ENCODE peak calls at places on chromosomes 11 and 22, in seven cellular contexts. Q is choroid plexus epithelial cell, I is mesothelial cell of epicardium, B is cardiac muscle cell, X is H9, E is upper lobe of left lung, D is dorsolateral prefrontal cortex. K is an unnamed sample.
A peak's percentile ranks its signal among the peaks of the same experiment; 100 is the strongest.

GRCh38 chr11:46669606-46670243 is 30.7 kb downstream of the ARHGAP1 start:
- DNase-seq in Q (peak; percentile 56), I (no peak), E (no peak), B (no peak), D (no peak), X (no peak), K (no peak)

GRCh38 chr22:20533095-20533878 is 25.9 kb downstream of the MED15 start:
- DNase-seq in I (no peak), E (no peak), B (no peak), X (no peak), D (no peak), Q (no peak), K (no peak)

GRCh38 chr11:84969103-84969502 is 658.0 kb downstream of the DLG2 start:
- DNase-seq in Q (peak; percentile 28), D (no peak), X (no peak), I (no peak), B (peak; percentile 2), E (no peak), K (no peak)

GRCh38 chr11:64060861-64061444 is 25.2 kb downstream of the FLRT1 start:
- DNase-seq in I (no peak), B (peak; percentile 38), X (peak; percentile 73), E (peak; percentile 44), Q (peak; percentile 12), D (peak; percentile 67), K (peak; percentile 91)

GRCh38 chr11:95832763-95833162 is 42.5 kb downstream of the CEP57 start:
- DNase-seq in X (no peak), Q (peak; percentile 75), I (no peak), E (no peak), B (peak; percentile 6), D (no peak), K (no peak)

GRCh38 chr22:35914665-35915476 is 113.8 kb downstream of the RBFOX2 start:
- DNase-seq in Q (peak; percentile 95), B (peak; percentile 91), I (peak; percentile 42), D (no peak), X (peak; percentile 88), E (peak; percentile 79), K (no peak)

GRCh38 chr11:95512682-95513081 is 276.9 kb downstream of the FAM76B start:
- DNase-seq in Q (peak; percentile 85), D (no peak), I (no peak), B (peak; percentile 91), E (no peak), X (no peak), K (no peak)

GRCh38 chr11:102223859-102224258 is 93.4 kb upstream of the BIRC3 start:
- DNase-seq in B (peak; percentile 63), Q (peak; percentile 45), I (no peak), D (no peak), X (no peak), E (no peak), K (no peak)

GRCh38 chr11:44974402-44975000 is 23.8 kb upstream of the TP53I11 start:
- DNase-seq in Q (no peak), D (no peak), I (no peak), X (no peak), B (no peak), E (no peak), K (no peak)

GRCh38 chr11:111870887-111871692 is at the start of gene ALG9:
- DNase-seq in Q (peak; percentile 85), E (peak; percentile 73), X (peak; percentile 81), B (peak; percentile 89), I (peak; percentile 57), D (peak; percentile 70), K (peak; percentile 89)

GRCh38 chr22:49566141-49566541 is 261.5 kb downstream of the BRD1 start:
- DNase-seq in I (no peak), Q (no peak), E (peak; percentile 4), D (no peak), B (no peak), X (peak; percentile 15), K (no peak)

GRCh38 chr11:76107946-76108345 is 98.4 kb downstream of the WNT11 start:
- DNase-seq in Q (no peak), I (no peak), X (no peak), D (no peak), B (no peak), E (no peak), K (no peak)

GRCh38 chr22:30287626-30288413 is 1.5 kb downstream of the CASTOR1 start:
- DNase-seq in Q (peak; percentile 96), X (peak; percentile 96), B (peak; percentile 97), E (peak; percentile 93), D (peak; percentile 67), I (peak; percentile 41), K (peak; percentile 84)

GRCh38 chr11:65502852-65503603 is 4.2 kb downstream of the MALAT1 start:
- DNase-seq in D (no peak), Q (peak; percentile 77), B (peak; percentile 80), I (no peak), E (no peak), X (no peak), K (no peak)

GRCh38 chr11:15145635-15146034 is 30.9 kb downstream of the INSC start:
- DNase-seq in E (no peak), X (no peak), Q (no peak), I (no peak), D (no peak), B (no peak), K (no peak)

DNA sequence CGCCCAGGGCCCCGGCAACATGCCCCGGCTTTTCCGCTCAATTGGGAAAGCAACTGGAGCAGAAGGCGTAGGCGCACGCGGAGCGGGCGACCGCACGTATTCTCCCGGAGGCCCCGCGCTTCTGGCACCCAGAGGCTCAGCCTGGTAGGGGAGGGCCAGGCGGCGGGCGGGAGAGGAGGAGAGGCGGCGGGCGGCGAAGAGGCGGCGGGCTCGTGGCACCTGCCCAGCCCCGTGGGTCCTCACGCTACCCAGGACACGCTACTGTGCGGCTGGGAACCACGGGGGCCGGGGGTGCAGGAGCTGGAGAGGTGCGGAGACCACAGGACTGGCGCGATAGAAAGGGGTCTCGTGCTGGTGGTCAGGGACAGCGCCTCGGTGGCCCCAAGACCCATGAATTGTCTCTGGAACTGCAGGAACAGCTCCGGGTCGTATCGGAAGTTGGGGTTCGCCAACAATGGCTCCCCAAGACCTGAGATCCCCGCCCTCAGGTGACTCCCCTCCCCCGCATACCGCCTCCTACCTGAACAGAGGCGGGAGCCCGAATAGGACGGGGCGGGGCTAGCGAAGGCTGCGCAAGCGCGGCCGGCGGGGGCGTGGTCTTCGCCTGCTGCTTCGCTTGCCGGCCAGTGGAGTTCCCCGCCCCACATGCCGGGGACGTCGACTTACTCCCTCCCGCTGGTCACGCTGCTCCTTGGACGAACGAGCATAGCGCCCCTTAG is at the start of gene SLC37A4:
- DNase-seq in I (peak; percentile 95), D (peak; percentile 98), Q (peak; percentile 99), E (peak; percentile 100), B (peak; percentile 99), X (peak; percentile 99), K (peak; percentile 99)
- TF ChIP-seq CTCF in I (peak; percentile 75), D (no peak), Q (no peak), E (peak; percentile 94), B (peak; percentile 91), X (no peak), K (peak; percentile 95)

GRCh38 chr11:105860105-105860504 is 161.9 kb downstream of the MSANTD4 start:
- DNase-seq in Q (no peak), D (no peak), E (no peak), I (no peak), B (no peak), X (no peak), K (no peak)

GRCh38 chr11:105867742-105868141 is 154.3 kb downstream of the MSANTD4 start:
- DNase-seq in B (no peak), Q (peak; percentile 50), E (no peak), I (no peak), D (no peak), X (no peak), K (no peak)

GRCh38 chr11:105861225-105861624 is 160.8 kb downstream of the MSANTD4 start:
- DNase-seq in X (no peak), Q (peak; percentile 56), B (peak; percentile 7), E (no peak), I (no peak), D (no peak), K (no peak)

GRCh38 chr11:105856954-105857353 is 165.1 kb downstream of the MSANTD4 start:
- DNase-seq in X (no peak), Q (peak; percentile 19), I (no peak), E (no peak), D (no peak), B (no peak), K (no peak)

GRCh38 chr11:105862736-105863367 is 159.2 kb downstream of the MSANTD4 start:
- DNase-seq in X (no peak), E (no peak), Q (peak; percentile 80), D (no peak), I (no peak), B (peak; percentile 70), K (peak; percentile 7)
- TF ChIP-seq CTCF in X (peak; percentile 84), E (peak; percentile 55), Q (peak; percentile 72), D (peak; percentile 70), I (peak; percentile 69), B (peak; percentile 66), K (peak; percentile 24)

DNA sequence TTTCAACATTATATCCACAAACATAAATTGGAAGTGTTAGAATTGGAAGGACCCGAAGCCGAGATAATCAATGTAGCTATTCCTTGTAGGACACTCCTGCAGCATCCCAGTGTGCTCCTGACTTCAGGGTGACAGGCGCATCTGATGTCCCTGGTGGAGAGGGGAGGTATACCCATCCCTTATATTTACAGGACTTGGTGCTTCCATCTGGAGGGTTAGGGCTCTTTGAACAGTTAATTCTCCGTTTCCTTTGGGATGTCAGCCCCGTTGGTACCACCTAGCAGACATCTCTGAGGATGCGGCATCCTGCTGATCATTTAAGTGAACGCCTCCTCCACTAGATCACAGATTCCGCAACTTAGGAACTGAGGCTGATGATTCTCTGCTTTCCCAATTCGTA is 451.3 kb downstream of the OPCML start:
- DNase-seq in I (no peak), E (no peak), Q (no peak), X (no peak), B (no peak), D (no peak), K (no peak)
- TF ChIP-seq CTCF in I (no peak), E (no peak), Q (no peak), X (peak; percentile 55), B (no peak), D (no peak), K (no peak)

GRCh38 chr22:32132126-32132525 is 27.0 kb downstream of the C22orf42 start:
- DNase-seq in B (no peak), D (no peak), X (no peak), E (no peak), Q (no peak), I (no peak), K (no peak)

GRCh38 chr22:32132783-32133182 is 26.3 kb downstream of the C22orf42 start:
- DNase-seq in D (no peak), B (no peak), X (no peak), I (no peak), Q (no peak), E (no peak), K (no peak)

GRCh38 chr22:32130464-32130863 is 28.6 kb downstream of the C22orf42 start:
- DNase-seq in Q (no peak), I (no peak), E (no peak), X (no peak), B (no peak), D (no peak), K (no peak)

GRCh38 chr22:32123657-32124056 is 35.4 kb downstream of the C22orf42 start:
- DNase-seq in X (peak; percentile 78), B (no peak), Q (no peak), I (no peak), D (no peak), E (no peak), K (no peak)

DNA sequence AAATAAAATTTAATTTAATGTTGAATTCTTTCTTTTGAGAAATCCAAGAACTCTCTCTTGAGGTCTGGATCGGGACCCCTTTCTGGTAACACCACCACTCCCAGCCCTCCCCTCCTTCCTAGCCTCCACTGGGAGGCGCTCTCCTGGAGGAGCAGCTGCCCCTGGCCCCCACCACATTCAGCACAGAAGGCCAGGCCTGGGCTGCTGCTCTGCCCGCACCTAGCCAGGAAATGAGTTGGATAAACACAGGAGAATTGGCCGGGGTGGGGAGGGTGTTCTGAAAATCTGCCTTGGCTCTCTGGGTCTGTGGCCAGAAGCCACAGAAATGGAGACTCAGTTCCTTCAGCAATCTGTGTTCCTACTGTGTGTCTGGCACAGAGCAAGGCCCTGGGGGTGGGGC is 31.2 kb downstream of the C22orf42 start:
- DNase-seq in E (no peak), X (peak; percentile 79), I (no peak), Q (no peak), B (no peak), D (no peak), K (no peak)
- TF ChIP-seq CTCF in E (no peak), X (peak; percentile 87), I (no peak), Q (no peak), B (no peak), D (no peak), K (no peak)

K was measured in GM13976.